ENCODE peak calls at places on chromosomes 2 and 18, in four cellular contexts. One of them, this sample, is unnamed.

GRCh38 chr2:154452906-154453493 is 245.5 kb upstream of the KCNJ3 start:
- DNase-seq in HepG2: no peak
- DNase-seq in GM12878: peak
- DNase-seq in K562: no peak
- DNase-seq in this sample: no peak

GRCh38 chr2:231348173-231348572 is 47.3 kb upstream of the B3GNT7 start:
- DNase-seq in HepG2: peak
- DNase-seq in GM12878: no peak
- DNase-seq in K562: no peak
- DNase-seq in this sample: no peak

GRCh38 chr18:53541924-53542323 is 682.5 kb downstream of the MBD2 start:
- DNase-seq in HepG2: no peak
- DNase-seq in GM12878: no peak
- DNase-seq in K562: no peak
- DNase-seq in this sample: no peak

GRCh38 chr2:75540994-75541393 is 19.7 kb downstream of the EVA1A start:
- DNase-seq in HepG2: no peak
- DNase-seq in GM12878: no peak
- DNase-seq in K562: no peak
- DNase-seq in this sample: no peak

GRCh38 chr2:106107509-106108131 is 86.5 kb downstream of the UXS1 start:
- DNase-seq in HepG2: no peak
- DNase-seq in GM12878: no peak
- DNase-seq in K562: no peak
- DNase-seq in this sample: peak

GRCh38 chr2:111945444-111946293 is 47.3 kb downstream of the MERTK start:
- DNase-seq in HepG2: peak
- DNase-seq in GM12878: no peak
- DNase-seq in K562: no peak
- DNase-seq in this sample: no peak

GRCh38 chr2:39435974-39436591 is 1.0 kb downstream of the MAP4K3 start:
- DNase-seq in HepG2: peak
- DNase-seq in GM12878: no peak
- DNase-seq in K562: peak
- DNase-seq in this sample: no peak

GRCh38 chr2:191833356-191833755 is 13.5 kb downstream of the CAVIN2 start:
- DNase-seq in HepG2: no peak
- DNase-seq in GM12878: no peak
- DNase-seq in K562: no peak
- DNase-seq in this sample: no peak

GRCh38 chr2:26941486-26941885 is 29.0 kb upstream of the MAPRE3 start:
- DNase-seq in HepG2: no peak
- DNase-seq in GM12878: no peak
- DNase-seq in K562: no peak
- DNase-seq in this sample: no peak

GRCh38 chr18:10122116-10122515 is 208.3 kb downstream of the VAPA start:
- DNase-seq in HepG2: no peak
- DNase-seq in GM12878: no peak
- DNase-seq in K562: no peak
- DNase-seq in this sample: no peak

GRCh38 chr2:174931724-174932123 is 73.5 kb downstream of the CHN1 start:
- DNase-seq in HepG2: no peak
- DNase-seq in GM12878: no peak
- DNase-seq in K562: no peak
- DNase-seq in this sample: no peak

GRCh38 chr2:80073134-80073561 is 231.4 kb downstream of the LRRTM1 start:
- DNase-seq in HepG2: peak
- DNase-seq in GM12878: peak
- DNase-seq in K562: peak
- DNase-seq in this sample: peak

GRCh38 chr2:135742307-135742838 is 718 bp downstream of the UBXN4 start:
- DNase-seq in HepG2: peak
- DNase-seq in GM12878: no peak
- DNase-seq in K562: no peak
- DNase-seq in this sample: peak

GRCh38 chr2:188403676-188404075 is 112.0 kb downstream of the GULP1 start:
- DNase-seq in HepG2: no peak
- DNase-seq in GM12878: no peak
- DNase-seq in K562: no peak
- DNase-seq in this sample: no peak

GRCh38 chr2:27903649-27904544 is 13.4 kb downstream of the BABAM2 start:
- DNase-seq in HepG2: no peak
- DNase-seq in GM12878: no peak
- DNase-seq in K562: no peak
- DNase-seq in this sample: peak

GRCh38 chr2:105977212-105977611 is 216.9 kb downstream of the UXS1 start:
- DNase-seq in HepG2: peak
- DNase-seq in GM12878: no peak
- DNase-seq in K562: no peak
- DNase-seq in this sample: peak

GRCh38 chr18:48543228-48543627 is 4.4 kb downstream of the CTIF start:
- DNase-seq in HepG2: peak
- DNase-seq in GM12878: no peak
- DNase-seq in K562: peak
- DNase-seq in this sample: no peak

GRCh38 chr2:239193925-239194687 is 206.7 kb downstream of the HDAC4 start:
- DNase-seq in HepG2: no peak
- DNase-seq in GM12878: no peak
- DNase-seq in K562: no peak
- DNase-seq in this sample: peak

GRCh38 chr2:232890896-232891601 is 21.0 kb downstream of the SNORC start:
- DNase-seq in HepG2: no peak
- DNase-seq in GM12878: no peak
- DNase-seq in K562: peak
- DNase-seq in this sample: no peak

GRCh38 chr2:46286715-46287114 is 10.5 kb upstream of the EPAS1 start:
- DNase-seq in HepG2: no peak
- DNase-seq in GM12878: no peak
- DNase-seq in K562: no peak
- DNase-seq in this sample: no peak

GRCh38 chr2:208595386-208596275 is 189.0 kb downstream of the PTH2R start:
- DNase-seq in HepG2: no peak
- DNase-seq in GM12878: no peak
- DNase-seq in K562: peak
- DNase-seq in this sample: peak

DNA sequence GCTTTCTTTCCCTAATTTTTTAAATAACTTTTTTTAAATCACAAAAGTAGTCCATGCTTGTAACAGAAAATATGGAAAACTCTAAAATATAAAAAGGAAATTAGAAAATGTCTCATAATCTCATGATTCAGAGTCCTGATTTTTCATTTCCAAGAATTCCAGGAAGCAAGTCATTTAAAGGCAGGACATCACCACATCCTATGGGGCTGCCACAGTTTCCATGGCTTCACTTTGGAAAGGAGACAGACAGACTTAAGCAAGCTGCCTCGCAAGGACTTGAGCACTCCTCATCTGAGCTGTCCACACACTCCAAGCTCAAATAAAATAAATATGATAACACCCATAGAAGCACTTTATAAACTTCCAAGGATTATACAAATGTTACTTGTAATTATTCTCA is 194.9 kb downstream of the TXNL1 start:
- DNase-seq in HepG2: no peak
- DNase-seq in GM12878: no peak
- DNase-seq in K562: no peak
- DNase-seq in this sample: no peak
- TF ChIP-seq REST in HepG2: no peak
- TF ChIP-seq REST in GM12878: no peak
- TF ChIP-seq REST in K562: no peak
- TF ChIP-seq REST in this sample: no peak

GRCh38 chr2:152874955-152875354 is 156.5 kb downstream of the ARL6IP6 start:
- DNase-seq in HepG2: no peak
- DNase-seq in GM12878: no peak
- DNase-seq in K562: no peak
- DNase-seq in this sample: no peak
- TF ChIP-seq HDAC2 in HepG2: no peak
- TF ChIP-seq HDAC2 in GM12878: no peak
- TF ChIP-seq HDAC2 in K562: no peak
- TF ChIP-seq HDAC2 in this sample: no peak

GRCh38 chr2:172172513-172173217 is 70.0 kb upstream of the DLX2 start:
- DNase-seq in HepG2: peak
- DNase-seq in GM12878: no peak
- DNase-seq in K562: peak
- DNase-seq in this sample: peak
- TF ChIP-seq REST in HepG2: no peak
- TF ChIP-seq REST in GM12878: no peak
- TF ChIP-seq REST in K562: no peak
- TF ChIP-seq REST in this sample: no peak

DNA sequence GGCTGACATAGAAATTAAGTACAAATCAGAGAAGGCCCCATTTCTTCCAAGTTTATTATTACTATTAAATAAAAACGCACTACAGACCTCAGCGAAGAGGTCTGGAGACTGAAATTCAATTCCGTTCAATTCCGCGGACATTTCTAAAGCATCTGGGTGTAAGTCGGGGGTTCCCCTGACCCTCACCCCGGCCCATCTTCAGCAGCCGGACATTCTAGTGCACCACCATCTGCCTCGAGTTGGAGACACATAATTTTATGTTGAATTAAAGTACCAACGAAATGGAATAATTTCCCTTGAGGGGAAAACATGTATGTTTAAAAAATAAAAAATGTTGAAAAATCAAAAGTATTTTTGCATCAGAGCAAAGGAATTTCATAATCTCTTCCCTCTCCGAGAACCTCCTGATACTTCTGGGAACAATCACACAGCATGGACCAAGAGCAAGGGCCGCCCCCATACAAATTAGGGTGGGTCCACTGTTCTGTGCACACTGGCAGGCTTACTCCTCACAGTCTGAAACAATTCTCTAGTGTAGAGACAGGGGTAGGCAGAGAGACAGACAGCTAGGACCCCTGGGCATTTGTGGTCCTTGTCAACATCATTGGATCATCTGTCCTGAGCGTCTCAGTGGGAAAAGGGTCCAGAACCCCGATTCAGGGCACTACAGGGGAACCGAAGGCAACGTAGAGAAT is 29.3 kb downstream of the MBP start:
- DNase-seq in HepG2: no peak
- DNase-seq in GM12878: no peak
- DNase-seq in K562: no peak
- DNase-seq in this sample: no peak
- TF ChIP-seq HDAC2 in HepG2: no peak
- TF ChIP-seq HDAC2 in GM12878: no peak
- TF ChIP-seq HDAC2 in K562: no peak
- TF ChIP-seq HDAC2 in this sample: no peak

GRCh38 chr18:77069931-77070330 is 62.7 kb downstream of the MBP start:
- DNase-seq in HepG2: no peak
- DNase-seq in GM12878: no peak
- DNase-seq in K562: no peak
- DNase-seq in this sample: no peak

GRCh38 chr18:77068890-77069312 is 63.7 kb downstream of the MBP start:
- DNase-seq in HepG2: no peak
- DNase-seq in GM12878: no peak
- DNase-seq in K562: no peak
- DNase-seq in this sample: no peak

GRCh38 chr18:77068321-77068841 is 64.2 kb downstream of the MBP start:
- DNase-seq in HepG2: no peak
- DNase-seq in GM12878: peak
- DNase-seq in K562: no peak
- DNase-seq in this sample: no peak

GRCh38 chr18:77070627-77071026 is 62.0 kb downstream of the MBP start:
- DNase-seq in HepG2: no peak
- DNase-seq in GM12878: no peak
- DNase-seq in K562: no peak
- DNase-seq in this sample: no peak

DNA sequence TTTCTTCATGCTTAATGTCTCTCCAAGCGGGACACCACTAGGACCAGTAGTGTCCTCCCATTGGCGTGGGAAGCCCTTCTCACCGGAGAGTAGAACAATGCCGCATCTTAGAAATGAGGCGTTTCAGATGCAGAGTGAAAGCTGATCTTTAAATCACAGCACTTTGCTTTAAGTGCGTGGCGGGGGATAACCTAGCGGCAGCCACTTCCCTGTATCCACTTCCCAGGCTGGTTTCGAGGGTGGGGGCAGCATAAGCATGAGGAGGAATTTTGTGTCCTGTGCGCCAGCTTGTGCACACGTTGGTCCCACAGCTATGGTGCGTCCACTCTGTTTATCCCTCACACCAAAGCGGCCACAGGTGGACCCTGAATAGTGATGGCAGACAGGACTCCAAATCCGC is 63.1 kb downstream of the MBP start:
- DNase-seq in HepG2: no peak
- DNase-seq in GM12878: no peak
- DNase-seq in K562: no peak
- DNase-seq in this sample: no peak
- TF ChIP-seq REST in HepG2: no peak
- TF ChIP-seq REST in GM12878: no peak
- TF ChIP-seq REST in K562: no peak
- TF ChIP-seq REST in this sample: no peak

DNA sequence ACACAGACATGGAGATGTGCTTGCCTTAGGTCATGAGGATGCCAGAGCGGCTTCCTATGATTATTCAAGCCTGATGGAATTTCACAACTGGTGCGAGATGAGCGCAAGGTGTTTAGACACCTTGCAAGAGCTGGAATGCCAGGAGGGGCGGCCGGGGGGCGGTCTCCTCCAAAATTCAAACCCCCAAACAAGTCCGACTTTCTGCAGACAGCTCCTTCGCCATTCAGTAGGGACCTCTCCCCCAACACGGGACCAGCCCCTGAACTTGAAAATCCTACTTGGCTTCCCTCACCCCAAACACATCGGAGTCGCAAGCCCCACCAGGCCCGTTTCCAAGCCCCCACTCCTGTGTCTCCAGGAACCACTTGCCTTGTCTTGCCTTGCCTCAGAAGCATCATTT is 64.8 kb upstream of the ID2 start:
- DNase-seq in HepG2: no peak
- DNase-seq in GM12878: no peak
- DNase-seq in K562: no peak
- DNase-seq in this sample: no peak
- TF ChIP-seq HDAC2 in HepG2: no peak
- TF ChIP-seq HDAC2 in GM12878: no peak
- TF ChIP-seq HDAC2 in K562: no peak
- TF ChIP-seq HDAC2 in this sample: no peak

DNA sequence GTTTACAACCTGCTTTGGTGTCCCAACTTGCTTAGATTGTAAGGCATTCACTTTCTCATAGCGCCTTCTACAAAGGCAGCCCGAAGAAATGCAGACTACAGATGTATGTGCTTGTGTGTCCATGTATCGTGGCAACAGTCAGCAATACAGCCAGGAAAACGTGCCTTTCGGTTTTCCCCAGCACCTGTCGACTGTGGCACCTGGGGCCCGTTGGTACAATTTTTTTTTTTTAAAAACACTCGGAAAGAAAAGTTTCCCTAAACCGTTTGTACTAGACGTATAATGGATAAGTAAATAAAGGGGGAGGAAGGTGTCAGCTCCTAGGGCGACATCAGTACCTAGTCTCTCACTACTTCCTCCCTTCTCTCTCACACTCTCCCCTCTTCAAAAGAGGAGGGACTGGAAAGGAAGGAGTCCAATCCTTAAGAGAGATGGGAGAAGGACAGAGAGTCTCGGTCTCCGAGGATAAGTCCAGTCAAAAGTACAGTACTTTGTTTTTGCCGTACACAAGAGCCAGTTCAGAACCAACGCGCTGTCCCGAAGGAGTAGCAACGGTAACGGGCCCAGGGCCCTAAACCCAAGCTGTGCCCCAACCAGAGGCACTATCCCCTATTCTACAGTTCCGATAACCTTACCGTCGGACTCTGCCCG is 788 bp downstream of the PPP4R3B start:
- DNase-seq in HepG2: peak
- DNase-seq in GM12878: no peak
- DNase-seq in K562: no peak
- DNase-seq in this sample: peak
- TF ChIP-seq REST in HepG2: peak
- TF ChIP-seq REST in GM12878: peak
- TF ChIP-seq REST in K562: no peak
- TF ChIP-seq REST in this sample: no peak

This sample was measured in A549.